ENCODE peak calls at places on chromosomes 7 and 10, in four cellular contexts. One of them, this sample, is unnamed.

GRCh38 chr10:130141460-130141859 is 5.3 kb downstream of the GLRX3 start:
- DNase-seq in MCF 10A: peak; percentile 6
- DNase-seq in glutamatergic neuron: no peak
- DNase-seq in HCT116: no peak
- DNase-seq in this sample: no peak

GRCh38 chr7:28957822-28958234 is 302 bp downstream of the TRIL start:
- DNase-seq in MCF 10A: no peak
- DNase-seq in glutamatergic neuron: peak; percentile 46
- DNase-seq in HCT116: no peak
- DNase-seq in this sample: peak; percentile 18

GRCh38 chr7:24700446-24701044 is 56.7 kb downstream of the GSDME start:
- DNase-seq in MCF 10A: no peak
- DNase-seq in glutamatergic neuron: peak; percentile 49
- DNase-seq in HCT116: no peak
- DNase-seq in this sample: no peak

GRCh38 chr10:56231436-56231835 is 129.6 kb downstream of the ZWINT start:
- DNase-seq in MCF 10A: peak; percentile 48
- DNase-seq in glutamatergic neuron: no peak
- DNase-seq in HCT116: no peak
- DNase-seq in this sample: no peak

GRCh38 chr10:3853547-3853989 is 68.6 kb upstream of the KLF6 start:
- DNase-seq in MCF 10A: no peak
- DNase-seq in glutamatergic neuron: no peak
- DNase-seq in HCT116: no peak
- DNase-seq in this sample: no peak

GRCh38 chr7:45088821-45089313 is at the start of gene NACAD:
- DNase-seq in MCF 10A: no peak
- DNase-seq in glutamatergic neuron: peak; percentile 74
- DNase-seq in HCT116: no peak
- DNase-seq in this sample: no peak

GRCh38 chr10:118522791-118523498 is 72.5 kb downstream of the PRLHR start:
- DNase-seq in MCF 10A: peak; percentile 88
- DNase-seq in glutamatergic neuron: no peak
- DNase-seq in HCT116: peak; percentile 29
- DNase-seq in this sample: no peak

GRCh38 chr7:157625973-157626790 is 289.4 kb downstream of the DNAJB6 start:
- DNase-seq in MCF 10A: no peak
- DNase-seq in glutamatergic neuron: no peak
- DNase-seq in HCT116: no peak
- DNase-seq in this sample: no peak

GRCh38 chr7:21128418-21128817 is 299.5 kb upstream of the SP4 start:
- DNase-seq in MCF 10A: peak; percentile 65
- DNase-seq in glutamatergic neuron: no peak
- DNase-seq in HCT116: no peak
- DNase-seq in this sample: no peak

GRCh38 chr10:82953331-82953730 is 1078.3 kb downstream of the NRG3 start:
- DNase-seq in MCF 10A: peak; percentile 13
- DNase-seq in glutamatergic neuron: no peak
- DNase-seq in HCT116: no peak
- DNase-seq in this sample: no peak

GRCh38 chr10:65550761-65551160 is 1375.1 kb upstream of the LRRTM3 start:
- DNase-seq in MCF 10A: no peak
- DNase-seq in glutamatergic neuron: no peak
- DNase-seq in HCT116: no peak
- DNase-seq in this sample: no peak

GRCh38 chr10:91709394-91709798 is 76.5 kb upstream of the PPP1R3C start:
- DNase-seq in MCF 10A: peak; percentile 59
- DNase-seq in glutamatergic neuron: no peak
- DNase-seq in HCT116: no peak
- DNase-seq in this sample: no peak

GRCh38 chr7:8176370-8177081 is 85.4 kb downstream of the ICA1 start:
- DNase-seq in MCF 10A: no peak
- DNase-seq in glutamatergic neuron: no peak
- DNase-seq in HCT116: no peak
- DNase-seq in this sample: no peak

GRCh38 chr10:79374312-79375191 is 27.3 kb downstream of the PPIF start:
- DNase-seq in MCF 10A: peak; percentile 80
- DNase-seq in glutamatergic neuron: peak; percentile 89
- DNase-seq in HCT116: peak; percentile 40
- DNase-seq in this sample: peak; percentile 89

GRCh38 chr7:95929710-95930295 is 157.4 kb downstream of the DYNC1I1 start:
- DNase-seq in MCF 10A: no peak
- DNase-seq in glutamatergic neuron: no peak
- DNase-seq in HCT116: no peak
- DNase-seq in this sample: no peak

GRCh38 chr7:6148724-6149360 is 117.7 kb downstream of the ANKRD61 start:
- DNase-seq in MCF 10A: no peak
- DNase-seq in glutamatergic neuron: no peak
- DNase-seq in HCT116: no peak
- DNase-seq in this sample: no peak

GRCh38 chr10:73248259-73248724 is 1.2 kb upstream of the DNAJC9 start:
- DNase-seq in MCF 10A: no peak
- DNase-seq in glutamatergic neuron: no peak
- DNase-seq in HCT116: no peak
- DNase-seq in this sample: no peak

GRCh38 chr10:36349445-36350063 is 707.5 kb upstream of the FZD8 start:
- DNase-seq in MCF 10A: no peak
- DNase-seq in glutamatergic neuron: no peak
- DNase-seq in HCT116: no peak
- DNase-seq in this sample: no peak

GRCh38 chr7:82677493-82677892 is 233.9 kb upstream of the CACNA2D1 start:
- DNase-seq in MCF 10A: no peak
- DNase-seq in glutamatergic neuron: no peak
- DNase-seq in HCT116: no peak
- DNase-seq in this sample: no peak

GRCh38 chr7:136947347-136947746 is 78.9 kb downstream of the CHRM2 start:
- DNase-seq in MCF 10A: peak; percentile 9
- DNase-seq in glutamatergic neuron: no peak
- DNase-seq in HCT116: no peak
- DNase-seq in this sample: no peak

GRCh38 chr7:134175724-134176350 is 48.7 kb downstream of the LRGUK start:
- DNase-seq in MCF 10A: no peak
- DNase-seq in glutamatergic neuron: no peak
- DNase-seq in HCT116: no peak
- DNase-seq in this sample: no peak

GRCh38 chr7:101880536-101881443 is 63.4 kb downstream of the CUX1 start:
- DNase-seq in MCF 10A: peak; percentile 81
- DNase-seq in glutamatergic neuron: no peak
- DNase-seq in HCT116: no peak
- DNase-seq in this sample: no peak

GRCh38 chr10:14014423-14014822 is 316.3 kb downstream of the FRMD4A start:
- DNase-seq in MCF 10A: no peak
- DNase-seq in glutamatergic neuron: no peak
- DNase-seq in HCT116: no peak
- DNase-seq in this sample: no peak

GRCh38 chr7:44094796-44095592 is 9.2 kb upstream of the AEBP1 start:
- DNase-seq in MCF 10A: no peak
- DNase-seq in glutamatergic neuron: no peak
- DNase-seq in HCT116: no peak
- DNase-seq in this sample: no peak

GRCh38 chr10:111118758-111119157 is 41.9 kb downstream of the ADRA2A start:
- DNase-seq in MCF 10A: no peak
- DNase-seq in glutamatergic neuron: no peak
- DNase-seq in HCT116: no peak
- DNase-seq in this sample: no peak

GRCh38 chr10:78139336-78139735 is 105.7 kb downstream of the RPS24 start:
- DNase-seq in MCF 10A: no peak
- DNase-seq in glutamatergic neuron: peak; percentile 80
- DNase-seq in HCT116: no peak
- DNase-seq in this sample: no peak

GRCh38 chr10:84825330-84825729 is 496.9 kb downstream of the CCSER2 start:
- DNase-seq in MCF 10A: peak; percentile 59
- DNase-seq in glutamatergic neuron: no peak
- DNase-seq in HCT116: no peak
- DNase-seq in this sample: no peak

GRCh38 chr7:134667899-134668298 is 21.2 kb downstream of the BPGM start:
- DNase-seq in MCF 10A: no peak
- DNase-seq in glutamatergic neuron: no peak
- DNase-seq in HCT116: no peak
- DNase-seq in this sample: no peak

GRCh38 chr10:105017116-105017515 is 376.0 kb downstream of the SORCS3 start:
- DNase-seq in MCF 10A: no peak
- DNase-seq in glutamatergic neuron: no peak
- DNase-seq in HCT116: no peak
- DNase-seq in this sample: no peak

GRCh38 chr7:134701272-134701671 is 54.6 kb downstream of the BPGM start:
- DNase-seq in MCF 10A: peak; percentile 49
- DNase-seq in glutamatergic neuron: no peak
- DNase-seq in HCT116: no peak
- DNase-seq in this sample: no peak

GRCh38 chr10:51896849-51897248 is 197.5 kb upstream of the CSTF2T start:
- DNase-seq in MCF 10A: no peak
- DNase-seq in glutamatergic neuron: no peak
- DNase-seq in HCT116: no peak
- DNase-seq in this sample: no peak

GRCh38 chr7:134355925-134356324 is 39.2 kb upstream of the SLC35B4 start:
- DNase-seq in MCF 10A: peak; percentile 89
- DNase-seq in glutamatergic neuron: no peak
- DNase-seq in HCT116: no peak
- DNase-seq in this sample: no peak

GRCh38 chr10:122171270-122171669 is 99.8 kb upstream of the BTBD16 start:
- DNase-seq in MCF 10A: no peak
- DNase-seq in glutamatergic neuron: no peak
- DNase-seq in HCT116: no peak
- DNase-seq in this sample: no peak

GRCh38 chr7:82323806-82324205 is 119.8 kb downstream of the CACNA2D1 start:
- DNase-seq in MCF 10A: no peak
- DNase-seq in glutamatergic neuron: no peak
- DNase-seq in HCT116: no peak
- DNase-seq in this sample: no peak

DNA sequence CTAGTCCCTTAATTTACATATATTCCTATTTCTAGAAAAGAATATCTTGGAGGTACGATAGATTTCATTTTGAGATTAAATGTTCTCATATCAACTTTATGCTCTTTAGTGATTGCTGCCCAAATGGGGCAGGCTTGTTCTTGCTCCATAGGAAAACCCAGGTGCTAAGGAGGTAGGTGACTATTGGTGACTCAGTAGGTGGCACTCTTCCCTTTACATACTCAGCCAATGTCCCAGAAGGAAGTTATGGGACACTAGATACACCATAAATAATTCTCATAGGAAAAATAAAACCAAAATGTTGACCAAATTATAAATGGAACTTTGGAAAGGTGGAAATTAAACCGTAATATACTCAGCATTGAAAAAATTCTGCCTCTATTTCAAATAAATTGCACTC is 4.0 kb downstream of the SKAP2 start:
- DNase-seq in MCF 10A: peak; percentile 78
- DNase-seq in glutamatergic neuron: no peak
- DNase-seq in HCT116: peak; percentile 51
- DNase-seq in this sample: no peak
- TF ChIP-seq CTCF in MCF 10A: peak; percentile 9
- TF ChIP-seq CTCF in glutamatergic neuron: no peak
- TF ChIP-seq CTCF in HCT116: peak; percentile 59
- TF ChIP-seq CTCF in this sample: no peak

DNA sequence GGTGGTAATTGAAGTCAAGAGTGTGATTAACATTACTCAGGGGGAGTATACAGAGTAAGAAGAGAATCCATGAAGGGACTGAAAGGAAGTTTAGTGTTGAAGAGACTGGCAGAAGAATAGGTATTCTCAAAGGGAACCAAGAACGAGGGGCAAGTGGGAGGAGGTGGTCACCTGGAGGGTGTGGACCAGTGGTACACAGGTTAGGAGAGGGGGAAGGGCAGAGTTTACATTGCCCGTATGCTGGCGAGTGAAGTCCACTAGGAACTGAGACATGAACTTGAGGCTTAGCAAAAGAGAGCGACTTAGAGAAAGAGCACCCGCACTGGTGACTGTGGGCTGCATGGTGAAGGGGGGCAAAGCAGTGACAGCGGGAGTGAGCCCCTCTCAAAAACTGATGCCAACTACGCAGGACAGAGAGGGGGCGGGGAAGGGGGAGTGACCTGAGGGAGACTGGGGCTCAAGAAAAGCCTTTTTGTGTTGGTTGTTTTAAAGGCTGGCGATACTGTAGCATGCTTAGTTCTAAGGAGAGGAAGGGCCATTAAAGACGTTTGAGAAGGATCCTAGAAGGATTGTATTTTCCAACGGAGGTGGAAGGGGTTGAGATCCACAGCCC is 80.1 kb downstream of the SDK1 start:
- DNase-seq in MCF 10A: no peak
- DNase-seq in glutamatergic neuron: no peak
- DNase-seq in HCT116: no peak
- DNase-seq in this sample: no peak
- TF ChIP-seq CTCF in MCF 10A: no peak
- TF ChIP-seq CTCF in glutamatergic neuron: no peak
- TF ChIP-seq CTCF in HCT116: no peak
- TF ChIP-seq CTCF in this sample: no peak

GRCh38 chr7:50981743-50982142 is 199.0 kb upstream of the GRB10 start:
- DNase-seq in MCF 10A: no peak
- DNase-seq in glutamatergic neuron: no peak
- DNase-seq in HCT116: no peak
- DNase-seq in this sample: no peak

GRCh38 chr7:50978633-50979215 is 196.0 kb upstream of the GRB10 start:
- DNase-seq in MCF 10A: peak; percentile 40
- DNase-seq in glutamatergic neuron: no peak
- DNase-seq in HCT116: no peak
- DNase-seq in this sample: no peak

GRCh38 chr7:50988465-50988864 is 205.8 kb upstream of the GRB10 start:
- DNase-seq in MCF 10A: no peak
- DNase-seq in glutamatergic neuron: no peak
- DNase-seq in HCT116: no peak
- DNase-seq in this sample: no peak

GRCh38 chr7:50982626-50983025 is 199.9 kb upstream of the GRB10 start:
- DNase-seq in MCF 10A: no peak
- DNase-seq in glutamatergic neuron: no peak
- DNase-seq in HCT116: no peak
- DNase-seq in this sample: no peak
- TF ChIP-seq CTCF in MCF 10A: no peak
- TF ChIP-seq CTCF in glutamatergic neuron: no peak
- TF ChIP-seq CTCF in HCT116: no peak
- TF ChIP-seq CTCF in this sample: no peak

GRCh38 chr10:69961168-69961863 is 91.3 kb upstream of the MACROH2A2 start:
- DNase-seq in MCF 10A: no peak
- DNase-seq in glutamatergic neuron: no peak
- DNase-seq in HCT116: no peak
- DNase-seq in this sample: no peak
- TF ChIP-seq CTCF in MCF 10A: peak; percentile 26
- TF ChIP-seq CTCF in glutamatergic neuron: peak; percentile 55
- TF ChIP-seq CTCF in HCT116: peak; percentile 57
- TF ChIP-seq CTCF in this sample: peak; percentile 62

GRCh38 chr7:27433581-27433980 is 191.0 kb downstream of the EVX1 start:
- DNase-seq in MCF 10A: no peak
- DNase-seq in glutamatergic neuron: no peak
- DNase-seq in HCT116: no peak
- DNase-seq in this sample: no peak

GRCh38 chr7:27438878-27439589 is 196.4 kb downstream of the EVX1 start:
- DNase-seq in MCF 10A: no peak
- DNase-seq in glutamatergic neuron: no peak
- DNase-seq in HCT116: no peak
- DNase-seq in this sample: no peak

GRCh38 chr7:27431465-27431864 is 188.9 kb downstream of the EVX1 start:
- DNase-seq in MCF 10A: no peak
- DNase-seq in glutamatergic neuron: no peak
- DNase-seq in HCT116: no peak
- DNase-seq in this sample: no peak

GRCh38 chr7:27435461-27435860 is 192.9 kb downstream of the EVX1 start:
- DNase-seq in MCF 10A: peak; percentile 18
- DNase-seq in glutamatergic neuron: no peak
- DNase-seq in HCT116: no peak
- DNase-seq in this sample: no peak

GRCh38 chr7:27434729-27435400 is 192.3 kb downstream of the EVX1 start:
- DNase-seq in MCF 10A: no peak
- DNase-seq in glutamatergic neuron: no peak
- DNase-seq in HCT116: no peak
- DNase-seq in this sample: no peak
- TF ChIP-seq CTCF in MCF 10A: no peak
- TF ChIP-seq CTCF in glutamatergic neuron: no peak
- TF ChIP-seq CTCF in HCT116: peak; percentile 22
- TF ChIP-seq CTCF in this sample: no peak